ENCODE peak calls at places on chromosomes 6 and 20, in six cellular contexts. N is GM06990, X is dorsolateral prefrontal cortex, R is gastrocnemius medialis, W is skeletal muscle cell, M is brain microvascular endothelial cell. F is an unnamed sample.

GRCh38 chr20:56537997-56538396 is 5.0 kb downstream of the FAM209B start:
- DNase-seq in M (no peak), N (no peak), X (no peak), W (no peak), R (no peak), F (no peak)

GRCh38 chr20:51457281-51457932 is 85.1 kb downstream of the NFATC2 start:
- DNase-seq in X (peak; percentile 57), W (peak; percentile 81), R (no peak), N (no peak), M (peak; percentile 73), F (no peak)

GRCh38 chr6:134199848-134200606 is 117.9 kb downstream of the SGK1 start:
- DNase-seq in N (peak; percentile 43), M (no peak), X (no peak), R (no peak), W (no peak), F (peak; percentile 56)

GRCh38 chr6:39357998-39358686 is 35.6 kb upstream of the KCNK16 start:
- DNase-seq in M (peak; percentile 62), X (no peak), N (no peak), R (no peak), W (peak; percentile 62), F (no peak)

GRCh38 chr20:33675127-33675954 is 1.1 kb upstream of the NECAB3 start:
- DNase-seq in R (peak; percentile 48), N (no peak), X (no peak), M (no peak), W (no peak), F (no peak)

GRCh38 chr6:17980329-17980728 is 7.1 kb downstream of the KIF13A start:
- DNase-seq in M (no peak), R (no peak), W (no peak), X (no peak), N (no peak), F (no peak)

GRCh38 chr6:152727507-152727906 is 23.1 kb upstream of the VIP start:
- DNase-seq in M (no peak), N (no peak), W (no peak), X (no peak), R (no peak), F (peak; percentile 7)

GRCh38 chr6:9732056-9732455 is 682.8 kb downstream of the TFAP2A start:
- DNase-seq in X (no peak), R (no peak), N (no peak), M (no peak), W (no peak), F (no peak)

GRCh38 chr6:170209354-170210025 is 81.4 kb downstream of the DLL1 start:
- DNase-seq in X (no peak), N (no peak), R (no peak), M (no peak), W (no peak), F (no peak)

GRCh38 chr6:132490478-132491204 is 22.3 kb downstream of the STX7 start:
- DNase-seq in N (peak; percentile 29), R (no peak), M (no peak), W (no peak), X (no peak), F (no peak)
- H3K4me3 ChIP-seq in N (peak overlapping the region; percentile 62), R (no peak overlapping the region), M (no peak overlapping the region), W (no peak overlapping the region), X (no peak overlapping the region), F (no peak overlapping the region)

GRCh38 chr20:62368303-62368628 is 1.2 kb upstream of the LAMA5 start:
- DNase-seq in M (no peak), N (no peak), R (no peak), W (no peak), X (no peak), F (no peak)
- H3K4me3 ChIP-seq in M (no peak overlapping the region), N (no peak overlapping the region), R (peak overlapping the region; percentile 56), W (peak overlapping the region; percentile 24), X (peak overlapping the region; percentile 62), F (peak overlapping the region; percentile 94)

DNA sequence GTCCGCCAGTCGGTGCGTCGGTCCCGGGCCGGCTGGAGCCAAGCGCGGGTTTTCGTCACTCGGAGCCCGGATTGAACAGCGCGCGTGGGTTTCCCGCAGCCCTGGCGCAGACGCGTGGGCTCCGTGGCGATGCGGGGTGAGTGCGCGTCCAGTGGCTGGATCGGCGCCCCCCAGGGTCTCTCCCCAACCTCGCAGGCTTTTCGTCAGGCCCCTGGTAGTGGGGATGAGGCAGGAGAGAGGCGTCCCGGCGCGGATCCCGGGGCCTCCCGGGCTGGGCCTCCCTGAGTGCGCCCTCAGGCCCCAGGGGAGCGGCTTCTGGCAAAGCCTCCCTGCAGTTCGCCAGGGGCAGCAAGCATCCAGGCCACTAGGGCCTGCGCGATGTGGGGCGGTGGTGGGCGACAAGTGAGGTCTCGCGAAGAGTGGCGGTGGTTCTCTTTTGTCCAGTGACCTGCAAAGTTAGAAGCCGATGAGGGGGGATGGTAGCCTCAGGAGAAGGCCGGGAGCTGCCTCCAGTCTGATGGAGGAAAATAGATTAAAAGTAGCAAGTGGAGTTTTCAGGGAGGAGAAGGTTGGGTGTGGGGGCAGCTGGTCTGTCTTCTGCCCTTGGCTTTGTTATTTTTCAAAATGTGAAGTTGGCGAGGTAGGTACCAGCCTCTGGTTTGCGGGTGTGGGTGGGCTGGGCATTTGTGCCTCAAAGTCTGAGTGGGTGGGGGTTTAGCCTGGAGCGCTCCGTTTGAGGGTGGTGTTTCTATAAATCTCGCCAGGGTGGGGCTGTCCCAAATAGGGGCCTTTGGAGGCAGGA is 1.6 kb downstream of the TOX2 start:
- DNase-seq in X (no peak), W (no peak), N (peak; percentile 50), R (no peak), M (no peak), F (no peak)
- H3K4me3 ChIP-seq in X (peak overlapping the region; percentile 48), W (peak overlapping the region; percentile 61), N (peak overlapping the region; percentile 70), R (no peak overlapping the region), M (peak overlapping the region; percentile 72), F (no peak overlapping the region)

GRCh38 chr20:20367681-20368413 is at the start of gene INSM1:
- DNase-seq in X (peak; percentile 76), R (no peak), N (peak; percentile 37), M (no peak), W (no peak), F (no peak)
- H3K4me3 ChIP-seq in X (peak within 1 kb of the TSS; percentile 62), R (no peak within 1 kb of the TSS), N (peak within 1 kb of the TSS; percentile 14), M (no peak within 1 kb of the TSS), W (peak within 1 kb of the TSS; percentile 18), F (peak within 1 kb of the TSS; percentile 35)

GRCh38 chr20:25128649-25129048 is 46.7 kb upstream of the VSX1 start:
- DNase-seq in W (no peak), N (no peak), R (no peak), M (no peak), X (no peak), F (no peak)
- H3K4me3 ChIP-seq in W (no peak overlapping the region), N (no peak overlapping the region), R (no peak overlapping the region), M (no peak overlapping the region), X (no peak overlapping the region), F (no peak overlapping the region)

GRCh38 chr20:41231850-41232249 is 85.7 kb downstream of the ZHX3 start:
- DNase-seq in W (no peak), N (no peak), M (no peak), X (no peak), R (no peak), F (no peak)
- H3K4me3 ChIP-seq in W (no peak overlapping the region), N (no peak overlapping the region), M (no peak overlapping the region), X (no peak overlapping the region), R (no peak overlapping the region), F (no peak overlapping the region)

GRCh38 chr20:44580581-44581268 is 1.7 kb upstream of the PKIG start:
- DNase-seq in W (no peak), N (no peak), M (no peak), X (no peak), R (peak; percentile 79), F (no peak)

GRCh38 chr20:44581515-44581914 is 864 bp upstream of the PKIG start:
- DNase-seq in M (no peak), R (no peak), N (no peak), X (no peak), W (no peak), F (no peak)

GRCh38 chr20:44584103-44584690 is 1.8 kb downstream of the PKIG start:
- DNase-seq in R (no peak), N (no peak), M (no peak), X (no peak), W (no peak), F (no peak)

GRCh38 chr20:44583179-44583578 is 800 bp downstream of the PKIG start:
- DNase-seq in W (no peak), N (no peak), M (no peak), R (no peak), X (no peak), F (no peak)

DNA sequence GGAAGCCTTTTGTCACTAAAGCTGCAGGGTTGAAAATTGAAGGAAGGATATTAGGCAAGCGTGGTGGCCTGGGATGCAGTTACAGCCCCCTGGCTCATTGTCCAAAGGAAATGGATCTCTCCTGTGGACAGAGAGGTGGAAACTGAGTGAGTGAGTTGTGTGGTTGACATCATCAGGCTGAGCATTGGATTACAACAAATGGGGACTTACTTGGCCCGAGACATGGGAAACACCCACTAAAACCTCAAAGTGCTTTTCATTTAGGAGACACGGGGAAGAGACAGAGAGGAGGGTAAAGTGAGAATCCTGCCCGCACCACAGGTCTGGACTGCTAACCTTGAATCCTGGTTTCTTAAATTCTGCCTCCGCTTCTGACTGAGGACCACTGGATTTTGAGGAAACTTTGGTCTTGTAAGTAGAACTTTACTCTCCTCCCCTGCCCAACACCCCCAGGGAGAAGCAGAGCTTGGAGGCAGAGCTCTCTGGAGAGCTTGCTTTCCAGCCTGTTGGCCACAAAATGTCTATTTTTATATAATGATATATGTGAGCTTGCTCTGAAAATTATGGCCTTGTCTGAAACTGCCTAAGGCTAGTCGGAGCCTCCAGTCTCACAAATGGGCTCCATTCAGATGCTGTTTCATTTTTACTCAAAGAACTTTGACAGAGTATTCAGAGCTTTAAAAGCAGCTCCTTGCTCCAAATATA is at the start of gene PKIG:
- DNase-seq in W (peak; percentile 86), M (peak; percentile 58), R (peak; percentile 92), X (no peak), N (no peak), F (no peak)
- H3K4me3 ChIP-seq in W (peak within 1 kb of the TSS; percentile 59), M (peak within 1 kb of the TSS; percentile 46), R (peak within 1 kb of the TSS; percentile 76), X (peak within 1 kb of the TSS; percentile 22), N (peak within 1 kb of the TSS; percentile 58), F (no peak within 1 kb of the TSS)

GRCh38 chr20:64216910-64217309 is 38.6 kb upstream of the PCMTD2 start:
- DNase-seq in X (no peak), W (no peak), R (no peak), M (no peak), N (no peak), F (no peak)
- H3K4me3 ChIP-seq in X (no peak overlapping the region), W (no peak overlapping the region), R (no peak overlapping the region), M (no peak overlapping the region), N (no peak overlapping the region), F (no peak overlapping the region)